ENCODE peak calls at places on chromosomes 6 and 20, in eight cellular contexts. K, T, D, V, U, I, Z and F are unnamed samples.

GRCh38 chr6:142635130-142635529 is 309.8 kb downstream of the HIVEP2 start:
- DNase-seq in T (no peak), K (no peak), V (no peak), U (no peak), I (no peak), D (peak), Z (peak), F (no peak)

GRCh38 chr6:14454467-14454763 is 336.8 kb downstream of the CD83 start:
- DNase-seq in I (no peak), V (no peak), U (no peak), K (no peak), Z (no peak), T (peak), D (no peak), F (peak)

GRCh38 chr6:32666420-32667300 is at the start of gene HLA-DQB1:
- DNase-seq in K (no peak), Z (peak), D (no peak), U (no peak), V (peak), I (no peak), T (no peak), F (no peak)

GRCh38 chr6:15260099-15260821 is 14.4 kb downstream of the JARID2 start:
- DNase-seq in Z (peak), T (no peak), U (no peak), V (no peak), K (no peak), I (no peak), D (peak), F (no peak)

GRCh38 chr20:64090165-64090564 is 6.0 kb upstream of the LKAAEAR1 start:
- DNase-seq in D (no peak), V (no peak), U (no peak), I (no peak), Z (no peak), K (no peak), T (peak), F (peak)

GRCh38 chr6:28695671-28696537 is 170.2 kb downstream of the GPX5 start:
- DNase-seq in Z (peak), V (no peak), D (no peak), U (no peak), K (no peak), I (no peak), T (no peak), F (peak)

GRCh38 chr20:25299801-25300200 is 51.9 kb downstream of the PYGB start:
- DNase-seq in Z (peak), I (no peak), T (peak), D (peak), V (no peak), U (no peak), K (no peak), F (no peak)

GRCh38 chr20:7744411-7744810 is 195.8 kb downstream of the HAO1 start:
- DNase-seq in U (no peak), T (no peak), V (no peak), Z (peak), K (no peak), D (peak), I (no peak), F (no peak)

GRCh38 chr6:37696841-37697735 is 595 bp downstream of the MDGA1 start:
- DNase-seq in D (peak), V (peak), K (peak), I (peak), T (peak), Z (no peak), U (no peak), F (peak)

GRCh38 chr20:38730167-38730988 is 6.1 kb downstream of the SLC32A1 start:
- DNase-seq in D (no peak), T (peak), I (no peak), U (no peak), K (no peak), Z (no peak), V (peak), F (peak)

GRCh38 chr6:141169419-141169818 is 963.3 kb upstream of the GJE1 start:
- DNase-seq in Z (peak), V (no peak), K (no peak), U (no peak), D (peak), T (no peak), I (no peak), F (no peak)

GRCh38 chr6:112149719-112150263 is 62.4 kb downstream of the FAM229B start:
- DNase-seq in K (no peak), Z (peak), D (no peak), U (no peak), I (no peak), T (no peak), V (no peak), F (no peak)

GRCh38 chr6:42331019-42331418 is 113.4 kb upstream of the MRPS10 start:
- DNase-seq in Z (no peak), T (no peak), K (no peak), D (no peak), V (no peak), U (no peak), I (no peak), F (peak)

GRCh38 chr6:46246727-46247126 is 75.9 kb upstream of the ENPP5 start:
- DNase-seq in U (no peak), Z (no peak), V (no peak), T (no peak), D (no peak), K (no peak), I (no peak), F (no peak)

GRCh38 chr6:39200498-39201020 is 28.7 kb downstream of the KCNK5 start:
- DNase-seq in U (no peak), V (no peak), D (no peak), K (no peak), T (no peak), I (no peak), Z (no peak), F (no peak)